ENCODE peak calls at places on chromosomes 4 and X, in five cellular contexts. One of them, this sample, is unnamed.

GRCh38 chr4:142556613-142557012 is 289.5 kb downstream of the INPP4B start:
- ATAC-seq in aorta: no peak
- ATAC-seq in IMR-90: no peak
- ATAC-seq in naive thymus-derived CD4-positive, alpha-beta T cell: no peak
- ATAC-seq in Panc1: no peak
- ATAC-seq in this sample: no peak

GRCh38 chr4:26204249-26204825 is 116.5 kb upstream of the RBPJ start:
- ATAC-seq in aorta: no peak
- ATAC-seq in IMR-90: no peak
- ATAC-seq in naive thymus-derived CD4-positive, alpha-beta T cell: peak
- ATAC-seq in Panc1: no peak
- ATAC-seq in this sample: no peak

GRCh38 chr4:88315460-88316017 is 31.2 kb upstream of the PPM1K start:
- ATAC-seq in aorta: no peak
- ATAC-seq in IMR-90: no peak
- ATAC-seq in naive thymus-derived CD4-positive, alpha-beta T cell: no peak
- ATAC-seq in Panc1: no peak
- ATAC-seq in this sample: no peak

GRCh38 chr4:92253986-92254671 is 49.6 kb upstream of the GRID2 start:
- ATAC-seq in aorta: no peak
- ATAC-seq in IMR-90: no peak
- ATAC-seq in naive thymus-derived CD4-positive, alpha-beta T cell: no peak
- ATAC-seq in Panc1: no peak
- ATAC-seq in this sample: no peak

GRCh38 chr4:39786838-39787237 is 88.9 kb downstream of the UBE2K start:
- ATAC-seq in aorta: no peak
- ATAC-seq in IMR-90: no peak
- ATAC-seq in naive thymus-derived CD4-positive, alpha-beta T cell: no peak
- ATAC-seq in Panc1: no peak
- ATAC-seq in this sample: no peak

GRCh38 chr4:26288308-26288982 is 32.4 kb upstream of the RBPJ start:
- ATAC-seq in aorta: no peak
- ATAC-seq in IMR-90: peak
- ATAC-seq in naive thymus-derived CD4-positive, alpha-beta T cell: peak
- ATAC-seq in Panc1: no peak
- ATAC-seq in this sample: peak

GRCh38 chr4:184649971-184650855 is 675 bp downstream of the PRIMPOL start:
- ATAC-seq in aorta: peak
- ATAC-seq in IMR-90: peak
- ATAC-seq in naive thymus-derived CD4-positive, alpha-beta T cell: peak
- ATAC-seq in Panc1: peak
- ATAC-seq in this sample: peak

GRCh38 chr4:42150653-42151567 is 1.5 kb downstream of the BEND4 start:
- ATAC-seq in aorta: peak
- ATAC-seq in IMR-90: no peak
- ATAC-seq in naive thymus-derived CD4-positive, alpha-beta T cell: peak
- ATAC-seq in Panc1: no peak
- ATAC-seq in this sample: no peak

GRCh38 chrX:120604359-120604782 is 470 bp downstream of the MCTS1 start:
- ATAC-seq in aorta: peak
- ATAC-seq in IMR-90: peak
- ATAC-seq in naive thymus-derived CD4-positive, alpha-beta T cell: peak
- ATAC-seq in Panc1: peak
- ATAC-seq in this sample: peak

GRCh38 chr4:26074672-26075071 is 160.7 kb downstream of the SMIM20 start:
- ATAC-seq in aorta: peak
- ATAC-seq in IMR-90: no peak
- ATAC-seq in naive thymus-derived CD4-positive, alpha-beta T cell: peak
- ATAC-seq in Panc1: no peak
- ATAC-seq in this sample: no peak

GRCh38 chr4:3784469-3785291 is 18.5 kb downstream of the ADRA2C start:
- ATAC-seq in aorta: no peak
- ATAC-seq in IMR-90: no peak
- ATAC-seq in naive thymus-derived CD4-positive, alpha-beta T cell: no peak
- ATAC-seq in Panc1: no peak
- ATAC-seq in this sample: no peak

GRCh38 chr4:7854697-7855370 is 84.8 kb downstream of the AFAP1 start:
- ATAC-seq in aorta: no peak
- ATAC-seq in IMR-90: no peak
- ATAC-seq in naive thymus-derived CD4-positive, alpha-beta T cell: peak
- ATAC-seq in Panc1: no peak
- ATAC-seq in this sample: no peak

GRCh38 chr4:46051392-46051791 is 72.5 kb downstream of the GABRG1 start:
- ATAC-seq in aorta: no peak
- ATAC-seq in IMR-90: no peak
- ATAC-seq in naive thymus-derived CD4-positive, alpha-beta T cell: no peak
- ATAC-seq in Panc1: no peak
- ATAC-seq in this sample: no peak

GRCh38 chrX:106243376-106243775 is 75.3 kb downstream of the PWWP3B start:
- ATAC-seq in aorta: no peak
- ATAC-seq in IMR-90: no peak
- ATAC-seq in naive thymus-derived CD4-positive, alpha-beta T cell: no peak
- ATAC-seq in Panc1: no peak
- ATAC-seq in this sample: no peak

GRCh38 chr4:182219400-182219799 is 23.8 kb upstream of the TENM3 start:
- ATAC-seq in aorta: no peak
- ATAC-seq in IMR-90: peak
- ATAC-seq in naive thymus-derived CD4-positive, alpha-beta T cell: no peak
- ATAC-seq in Panc1: no peak
- ATAC-seq in this sample: peak

GRCh38 chr4:52016985-52017384 is 3.2 kb downstream of the LRRC66 start:
- ATAC-seq in aorta: no peak
- ATAC-seq in IMR-90: no peak
- ATAC-seq in naive thymus-derived CD4-positive, alpha-beta T cell: no peak
- ATAC-seq in Panc1: no peak
- ATAC-seq in this sample: no peak

GRCh38 chr4:6402566-6403399 is 69.6 kb downstream of the PPP2R2C start:
- ATAC-seq in aorta: peak
- ATAC-seq in IMR-90: no peak
- ATAC-seq in naive thymus-derived CD4-positive, alpha-beta T cell: no peak
- ATAC-seq in Panc1: peak
- ATAC-seq in this sample: no peak

GRCh38 chr4:183256756-183257385 is 63.2 kb downstream of the CLDN22 start:
- ATAC-seq in aorta: peak
- ATAC-seq in IMR-90: peak
- ATAC-seq in naive thymus-derived CD4-positive, alpha-beta T cell: peak
- ATAC-seq in Panc1: peak
- ATAC-seq in this sample: peak

GRCh38 chrX:110992611-110993010 is 103.4 kb upstream of the PAK3 start:
- ATAC-seq in aorta: no peak
- ATAC-seq in IMR-90: no peak
- ATAC-seq in naive thymus-derived CD4-positive, alpha-beta T cell: no peak
- ATAC-seq in Panc1: no peak
- ATAC-seq in this sample: peak